ENCODE peak calls at places on chromosomes 12 and 14, in ten cellular contexts. One of them, this sample, is unnamed.

GRCh38 chr12:115337693-115338543 is 653.9 kb upstream of the TBX3 start:
- DNase-seq in tibial nerve: peak; percentile 16
- DNase-seq in prostate gland: peak; percentile 47
- DNase-seq in lower leg skin: peak; percentile 83
- DNase-seq in esophagus muscularis mucosa: no peak
- DNase-seq in uterus: peak; percentile 68
- DNase-seq in upper lobe of left lung: no peak
- DNase-seq in ovary: no peak
- DNase-seq in transverse colon: peak; percentile 17
- DNase-seq in K562: no peak
- DNase-seq in this sample: peak; percentile 60

GRCh38 chr12:104738371-104738710 is 219.7 kb downstream of the SLC41A2 start:
- DNase-seq in tibial nerve: no peak
- DNase-seq in prostate gland: peak; percentile 36
- DNase-seq in esophagus muscularis mucosa: no peak
- DNase-seq in uterus: no peak
- DNase-seq in ovary: no peak
- DNase-seq in upper lobe of left lung: peak; percentile 66
- DNase-seq in lower leg skin: no peak
- DNase-seq in transverse colon: no peak
- DNase-seq in K562: no peak
- DNase-seq in this sample: no peak

GRCh38 chr12:113006641-113007040 is 28.3 kb downstream of the OAS2 start:
- DNase-seq in uterus: no peak
- DNase-seq in lower leg skin: no peak
- DNase-seq in esophagus muscularis mucosa: no peak
- DNase-seq in upper lobe of left lung: no peak
- DNase-seq in transverse colon: no peak
- DNase-seq in prostate gland: no peak
- DNase-seq in K562: no peak
- DNase-seq in ovary: no peak
- DNase-seq in tibial nerve: no peak
- DNase-seq in this sample: no peak

GRCh38 chr12:109273354-109273753 is 35.7 kb downstream of the FOXN4 start:
- DNase-seq in K562: no peak
- DNase-seq in tibial nerve: no peak
- DNase-seq in ovary: no peak
- DNase-seq in upper lobe of left lung: no peak
- DNase-seq in esophagus muscularis mucosa: no peak
- DNase-seq in prostate gland: no peak
- DNase-seq in uterus: no peak
- DNase-seq in transverse colon: no peak
- DNase-seq in lower leg skin: no peak
- DNase-seq in this sample: no peak

GRCh38 chr12:45565590-45565989 is 163.9 kb upstream of the ARID2 start:
- DNase-seq in transverse colon: no peak
- DNase-seq in uterus: no peak
- DNase-seq in lower leg skin: no peak
- DNase-seq in ovary: no peak
- DNase-seq in K562: no peak
- DNase-seq in esophagus muscularis mucosa: no peak
- DNase-seq in prostate gland: no peak
- DNase-seq in tibial nerve: no peak
- DNase-seq in upper lobe of left lung: no peak
- DNase-seq in this sample: no peak

GRCh38 chr12:93198086-93198485 is 179.6 kb upstream of the NUDT4 start:
- DNase-seq in lower leg skin: no peak
- DNase-seq in K562: no peak
- DNase-seq in prostate gland: no peak
- DNase-seq in upper lobe of left lung: no peak
- DNase-seq in transverse colon: no peak
- DNase-seq in tibial nerve: no peak
- DNase-seq in esophagus muscularis mucosa: no peak
- DNase-seq in ovary: no peak
- DNase-seq in uterus: no peak
- DNase-seq in this sample: peak; percentile 75

GRCh38 chr12:68932701-68933563 is at the start of gene CPM:
- DNase-seq in lower leg skin: peak; percentile 47
- DNase-seq in K562: peak; percentile 79
- DNase-seq in transverse colon: peak; percentile 85
- DNase-seq in uterus: peak; percentile 18
- DNase-seq in upper lobe of left lung: peak; percentile 91
- DNase-seq in esophagus muscularis mucosa: no peak
- DNase-seq in ovary: peak; percentile 85
- DNase-seq in tibial nerve: peak; percentile 40
- DNase-seq in prostate gland: peak; percentile 75
- DNase-seq in this sample: no peak

GRCh38 chr12:118124333-118124874 is 11.5 kb upstream of the PEBP1 start:
- DNase-seq in upper lobe of left lung: no peak
- DNase-seq in ovary: no peak
- DNase-seq in lower leg skin: no peak
- DNase-seq in uterus: no peak
- DNase-seq in K562: no peak
- DNase-seq in transverse colon: no peak
- DNase-seq in prostate gland: no peak
- DNase-seq in tibial nerve: no peak
- DNase-seq in esophagus muscularis mucosa: no peak
- DNase-seq in this sample: no peak

GRCh38 chr12:33663000-33663654 is 223.5 kb upstream of the SYT10 start:
- DNase-seq in esophagus muscularis mucosa: no peak
- DNase-seq in lower leg skin: no peak
- DNase-seq in transverse colon: no peak
- DNase-seq in prostate gland: no peak
- DNase-seq in ovary: no peak
- DNase-seq in uterus: no peak
- DNase-seq in K562: peak; percentile 23
- DNase-seq in tibial nerve: no peak
- DNase-seq in upper lobe of left lung: no peak
- DNase-seq in this sample: no peak

DNA sequence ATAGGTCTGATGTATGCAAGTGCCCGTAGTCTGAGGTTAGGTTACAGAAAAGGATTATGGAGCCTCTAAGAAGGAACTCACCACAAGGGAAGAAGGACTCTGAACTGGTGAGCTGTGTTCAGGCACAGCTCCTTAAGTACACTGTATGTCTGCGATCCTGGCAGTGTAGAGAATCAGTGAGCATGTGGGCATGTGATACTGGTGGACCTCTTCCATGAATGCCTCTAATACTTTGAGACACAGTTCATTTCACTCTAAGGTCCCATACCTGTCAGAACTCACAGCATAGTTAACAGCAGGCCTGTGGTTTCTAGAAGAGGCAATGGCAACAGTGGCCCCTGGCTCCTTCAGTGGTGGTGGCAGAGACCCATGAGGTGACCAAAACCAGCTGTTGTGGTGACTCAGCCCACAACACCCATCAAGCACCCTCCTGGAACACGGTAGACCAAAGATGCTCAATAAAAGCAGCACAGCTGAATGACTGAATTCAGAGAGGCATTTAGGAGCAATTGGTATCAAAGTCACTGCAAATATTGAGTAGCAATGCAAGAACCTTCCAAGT is 6.9 kb upstream of the OR6J1 start:
- DNase-seq in ovary: no peak
- DNase-seq in uterus: no peak
- DNase-seq in upper lobe of left lung: no peak
- DNase-seq in transverse colon: no peak
- DNase-seq in K562: peak; percentile 14
- DNase-seq in tibial nerve: no peak
- DNase-seq in esophagus muscularis mucosa: no peak
- DNase-seq in lower leg skin: no peak
- DNase-seq in prostate gland: no peak
- DNase-seq in this sample: no peak
- TF ChIP-seq POLR2A in ovary: no peak
- TF ChIP-seq POLR2A in uterus: no peak
- TF ChIP-seq POLR2A in upper lobe of left lung: no peak
- TF ChIP-seq POLR2A in transverse colon: no peak
- TF ChIP-seq POLR2A in K562: peak; percentile 95
- TF ChIP-seq POLR2A in tibial nerve: no peak
- TF ChIP-seq POLR2A in esophagus muscularis mucosa: no peak
- TF ChIP-seq POLR2A in lower leg skin: no peak
- TF ChIP-seq POLR2A in prostate gland: no peak
- TF ChIP-seq POLR2A in this sample: peak; percentile 25

DNA sequence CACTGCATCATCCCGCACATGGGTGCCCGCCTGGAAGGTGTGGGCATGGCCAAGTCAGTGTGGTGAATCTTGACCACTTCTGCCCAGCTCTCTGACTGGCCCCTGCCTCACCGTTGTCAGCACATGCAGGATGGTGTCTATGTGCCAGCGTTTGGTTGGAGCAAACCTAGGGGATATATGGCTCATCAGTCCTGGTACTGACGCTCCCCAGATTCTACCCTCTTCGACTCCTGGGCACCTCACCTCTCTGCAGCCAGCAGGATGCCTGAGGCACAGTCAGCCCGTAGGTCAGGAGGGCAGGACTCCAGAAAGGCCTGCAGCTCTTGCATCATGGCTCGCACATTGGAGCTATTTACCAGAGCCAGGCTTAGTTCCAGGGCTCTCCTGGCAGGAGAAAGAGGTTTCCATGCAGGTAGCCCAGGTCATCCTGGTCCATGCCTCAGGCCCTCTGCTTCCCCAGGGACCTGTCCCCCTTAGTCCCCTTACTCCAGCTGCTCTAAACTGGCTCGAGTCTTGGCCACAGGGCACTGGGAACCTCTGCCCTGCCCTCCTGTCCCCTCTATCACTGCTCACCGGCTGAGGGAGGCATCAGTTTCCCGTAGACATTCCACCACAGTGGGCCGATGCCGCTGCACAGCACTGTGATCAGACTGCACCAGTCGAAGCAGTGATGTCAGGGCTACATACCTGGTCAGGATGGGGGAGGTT is 4.0 kb downstream of the AP1G2 start:
- DNase-seq in lower leg skin: no peak
- DNase-seq in prostate gland: no peak
- DNase-seq in uterus: no peak
- DNase-seq in esophagus muscularis mucosa: no peak
- DNase-seq in K562: no peak
- DNase-seq in tibial nerve: no peak
- DNase-seq in upper lobe of left lung: no peak
- DNase-seq in ovary: peak; percentile 38
- DNase-seq in transverse colon: no peak
- DNase-seq in this sample: no peak
- TF ChIP-seq POLR2A in lower leg skin: no peak
- TF ChIP-seq POLR2A in prostate gland: no peak
- TF ChIP-seq POLR2A in uterus: no peak
- TF ChIP-seq POLR2A in esophagus muscularis mucosa: no peak
- TF ChIP-seq POLR2A in K562: no peak
- TF ChIP-seq POLR2A in tibial nerve: no peak
- TF ChIP-seq POLR2A in upper lobe of left lung: no peak
- TF ChIP-seq POLR2A in ovary: no peak
- TF ChIP-seq POLR2A in transverse colon: no peak
- TF ChIP-seq POLR2A in this sample: no peak

GRCh38 chr14:31962920-31963319 is 114.2 kb upstream of the ARHGAP5 start:
- DNase-seq in K562: no peak
- DNase-seq in prostate gland: no peak
- DNase-seq in esophagus muscularis mucosa: peak; percentile 50
- DNase-seq in tibial nerve: no peak
- DNase-seq in transverse colon: no peak
- DNase-seq in lower leg skin: no peak
- DNase-seq in ovary: no peak
- DNase-seq in upper lobe of left lung: no peak
- DNase-seq in uterus: no peak
- DNase-seq in this sample: no peak

GRCh38 chr14:31966896-31967668 is 110.0 kb upstream of the ARHGAP5 start:
- DNase-seq in K562: no peak
- DNase-seq in lower leg skin: no peak
- DNase-seq in prostate gland: no peak
- DNase-seq in ovary: no peak
- DNase-seq in upper lobe of left lung: no peak
- DNase-seq in transverse colon: no peak
- DNase-seq in tibial nerve: no peak
- DNase-seq in esophagus muscularis mucosa: peak; percentile 87
- DNase-seq in uterus: no peak
- DNase-seq in this sample: no peak

GRCh38 chr14:31964979-31965734 is 111.9 kb upstream of the ARHGAP5 start:
- DNase-seq in prostate gland: no peak
- DNase-seq in ovary: peak; percentile 51
- DNase-seq in lower leg skin: no peak
- DNase-seq in upper lobe of left lung: no peak
- DNase-seq in tibial nerve: no peak
- DNase-seq in transverse colon: no peak
- DNase-seq in esophagus muscularis mucosa: peak; percentile 62
- DNase-seq in uterus: no peak
- DNase-seq in K562: no peak
- DNase-seq in this sample: no peak

GRCh38 chr14:31965735-31966598 is 111.1 kb upstream of the ARHGAP5 start:
- DNase-seq in ovary: peak; percentile 53
- DNase-seq in uterus: no peak
- DNase-seq in prostate gland: no peak
- DNase-seq in K562: peak; percentile 57
- DNase-seq in transverse colon: no peak
- DNase-seq in tibial nerve: no peak
- DNase-seq in upper lobe of left lung: no peak
- DNase-seq in lower leg skin: no peak
- DNase-seq in esophagus muscularis mucosa: peak; percentile 89
- DNase-seq in this sample: peak; percentile 19

DNA sequence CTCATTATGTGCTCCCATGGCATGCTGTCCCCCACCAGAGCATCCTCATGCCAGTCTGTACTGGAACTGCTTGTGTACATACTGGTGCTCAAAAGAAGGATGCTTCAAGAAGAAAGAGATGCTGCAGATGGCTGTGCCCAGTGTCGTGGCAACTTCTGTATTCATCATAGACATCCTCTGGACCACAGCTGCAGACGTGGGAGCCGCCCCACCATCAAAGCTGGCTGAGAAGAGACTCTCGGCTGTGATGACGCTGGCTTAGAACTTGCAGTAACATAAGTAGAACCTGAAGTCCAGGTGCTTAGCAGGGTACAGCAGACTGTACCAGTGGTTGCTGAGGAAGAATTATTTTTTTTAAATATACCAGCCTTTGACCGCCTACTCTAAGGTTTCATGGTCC is 112.6 kb upstream of the ARHGAP5 start:
- DNase-seq in ovary: no peak
- DNase-seq in prostate gland: no peak
- DNase-seq in upper lobe of left lung: no peak
- DNase-seq in lower leg skin: no peak
- DNase-seq in tibial nerve: no peak
- DNase-seq in K562: no peak
- DNase-seq in esophagus muscularis mucosa: peak; percentile 62
- DNase-seq in uterus: no peak
- DNase-seq in transverse colon: no peak
- DNase-seq in this sample: no peak
- TF ChIP-seq POLR2A in ovary: no peak
- TF ChIP-seq POLR2A in prostate gland: no peak
- TF ChIP-seq POLR2A in upper lobe of left lung: no peak
- TF ChIP-seq POLR2A in lower leg skin: no peak
- TF ChIP-seq POLR2A in tibial nerve: no peak
- TF ChIP-seq POLR2A in K562: no peak
- TF ChIP-seq POLR2A in esophagus muscularis mucosa: no peak
- TF ChIP-seq POLR2A in uterus: no peak
- TF ChIP-seq POLR2A in transverse colon: no peak
- TF ChIP-seq POLR2A in this sample: no peak

DNA sequence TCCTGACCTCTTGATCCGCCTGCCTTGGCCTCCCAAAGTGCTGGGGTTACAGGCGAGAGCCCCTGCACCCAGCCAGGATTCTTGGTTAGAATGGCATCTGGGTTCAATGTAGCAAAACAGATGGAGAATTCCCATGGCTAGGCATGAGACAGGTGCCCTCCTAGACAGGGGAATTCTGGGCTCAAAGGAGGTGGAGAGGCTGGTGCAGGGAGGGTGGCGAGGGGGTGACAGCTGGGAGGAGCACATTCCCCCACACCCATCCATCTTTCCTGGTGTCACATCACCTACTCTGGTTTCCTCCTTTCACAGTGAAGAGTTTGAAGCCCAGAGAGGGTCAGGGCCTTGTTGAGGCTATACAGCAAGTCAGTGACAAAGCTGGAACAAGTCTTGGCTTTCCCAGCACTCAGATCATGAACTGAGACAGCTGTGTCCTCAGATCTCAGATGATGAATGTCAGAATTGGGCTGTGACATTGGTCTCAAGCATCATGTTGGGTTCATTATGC is 2.8 kb downstream of the SERPINA1 start:
- DNase-seq in K562: no peak
- DNase-seq in prostate gland: no peak
- DNase-seq in upper lobe of left lung: no peak
- DNase-seq in lower leg skin: no peak
- DNase-seq in tibial nerve: no peak
- DNase-seq in ovary: no peak
- DNase-seq in uterus: no peak
- DNase-seq in transverse colon: no peak
- DNase-seq in esophagus muscularis mucosa: no peak
- DNase-seq in this sample: no peak
- TF ChIP-seq POLR2A in K562: no peak
- TF ChIP-seq POLR2A in prostate gland: no peak
- TF ChIP-seq POLR2A in upper lobe of left lung: no peak
- TF ChIP-seq POLR2A in lower leg skin: no peak
- TF ChIP-seq POLR2A in tibial nerve: no peak
- TF ChIP-seq POLR2A in ovary: no peak
- TF ChIP-seq POLR2A in uterus: no peak
- TF ChIP-seq POLR2A in transverse colon: no peak
- TF ChIP-seq POLR2A in esophagus muscularis mucosa: no peak
- TF ChIP-seq POLR2A in this sample: no peak